ENCODE peak calls at places on chromosomes 11 and 22, in six cellular contexts. M is HepG2, F is Peyer's patch, S is upper lobe of left lung, Q is endothelial cell of umbilical vein, K is prostate gland. B is an unnamed sample. For H3K4me1, the result is how much of the 10 kb centered on the place peaks cover.

GRCh38 chr22:28989035-28989464 is 72.6 kb downstream of the C22orf31 start:
- DNase-seq in S (no peak), K (no peak), M (no peak), Q (no peak), F (no peak), B (no peak)

GRCh38 chr11:34358258-34358665 is 452 bp upstream of the ABTB2 start:
- DNase-seq in M (peak), K (peak), F (peak), S (peak), Q (peak), B (peak)

GRCh38 chr11:81331611-81332205 is 1402.0 kb downstream of the FAM181B start:
- DNase-seq in M (no peak), K (no peak), Q (no peak), S (no peak), F (no peak), B (no peak)

GRCh38 chr11:259374-259773 is 18.8 kb upstream of the NLRP6 start:
- DNase-seq in F (no peak), K (no peak), M (no peak), Q (no peak), S (no peak), B (no peak)

GRCh38 chr11:62459080-62459479 is 40.2 kb downstream of the SCGB1A1 start:
- DNase-seq in K (no peak), S (no peak), Q (no peak), F (no peak), M (no peak), B (no peak)

GRCh38 chr11:121842186-121842585 is 273.8 kb downstream of the BLID start:
- DNase-seq in S (no peak), F (no peak), K (no peak), M (no peak), Q (no peak), B (no peak)

GRCh38 chr11:72639475-72640375 is 34.5 kb downstream of the PDE2A start:
- DNase-seq in Q (no peak), F (no peak), M (no peak), S (no peak), K (no peak), B (peak)

GRCh38 chr11:36376315-36376887 is 80.3 kb downstream of the PRR5L start:
- DNase-seq in S (no peak), Q (peak), F (peak), K (no peak), M (no peak), B (peak)

GRCh38 chr11:12126352-12127019 is 16.1 kb downstream of the MICAL2 start:
- DNase-seq in S (peak), F (no peak), M (no peak), K (no peak), Q (no peak), B (no peak)

GRCh38 chr22:46357711-46358505 is 22.4 kb downstream of the TRMU start:
- DNase-seq in K (no peak), M (no peak), F (no peak), S (no peak), Q (no peak), B (no peak)

GRCh38 chr11:43823851-43824250 is 56.8 kb upstream of the ALKBH3 start:
- DNase-seq in S (no peak), F (no peak), M (no peak), Q (no peak), K (no peak), B (no peak)

GRCh38 chr11:78921517-78921916 is 346.9 kb upstream of the NARS2 start:
- DNase-seq in M (no peak), S (no peak), Q (no peak), K (no peak), F (no peak), B (no peak)

GRCh38 chr11:109788969-109789490 is 304.2 kb upstream of the ZC3H12C start:
- DNase-seq in M (no peak), F (no peak), S (no peak), Q (no peak), K (no peak), B (no peak)

GRCh38 chr11:103923473-103923931 is 112.9 kb upstream of the DDI1 start:
- DNase-seq in F (no peak), K (no peak), Q (no peak), M (peak), S (no peak), B (no peak)

GRCh38 chr11:63767415-63768231 is 952 bp downstream of the ZFTA start:
- DNase-seq in Q (peak), S (peak), K (no peak), F (peak), M (peak), B (peak)

GRCh38 chr22:42287174-42287890 is 16.9 kb upstream of the TCF20 start:
- DNase-seq in K (no peak), F (no peak), Q (no peak), M (no peak), S (no peak), B (no peak)

GRCh38 chr11:293852-294661 is 5.1 kb downstream of the PGGHG start:
- DNase-seq in K (no peak), S (no peak), Q (no peak), M (no peak), F (peak), B (peak)

GRCh38 chr11:13314676-13315394 is 37.2 kb downstream of the BMAL1 start:
- DNase-seq in M (no peak), K (no peak), F (peak), Q (no peak), S (no peak), B (no peak)
- H3K4me1 ChIP-seq in M (under half), K (under half), F (under half), Q (under half), S (half or more), B (under half)

DNA sequence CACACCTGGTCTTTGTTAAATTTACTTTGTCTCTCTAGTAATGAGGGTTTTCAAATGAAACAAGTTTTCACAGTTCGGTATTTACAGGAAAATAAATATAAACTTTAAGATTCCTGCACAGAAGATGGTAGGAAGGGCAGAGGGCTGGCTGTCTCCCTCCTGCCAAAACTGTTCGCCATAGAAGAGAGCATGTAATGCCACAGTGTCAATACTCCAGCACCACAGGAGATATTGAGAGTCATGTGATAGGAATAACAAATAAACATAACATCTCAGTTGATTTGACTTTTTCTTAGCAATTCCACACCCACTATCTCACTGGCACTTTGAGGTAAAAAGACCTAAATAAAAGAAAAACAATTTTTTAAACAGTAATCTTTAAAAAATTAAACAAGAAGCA is 100.9 kb downstream of the MRTFA start:
- DNase-seq in K (no peak), S (no peak), F (no peak), Q (no peak), M (no peak), B (no peak)
- TF ChIP-seq POLR2A in K (no peak), S (no peak), F (no peak), Q (no peak), M (no peak), B (no peak)

GRCh38 chr11:67286621-67287333 is 2.3 kb upstream of the ANKRD13D start:
- DNase-seq in Q (no peak), F (no peak), K (no peak), S (peak), M (no peak), B (peak)
- H3K4me1 ChIP-seq in Q (under half), F (under half), K (under half), S (under half), M (under half), B (under half)

GRCh38 chr22:38923463-38924196 is 33.8 kb upstream of the APOBEC3A start:
- DNase-seq in Q (peak), F (peak), M (peak), K (peak), S (peak), B (no peak)

GRCh38 chr22:38924197-38924952 is 33.0 kb upstream of the APOBEC3A start:
- DNase-seq in S (peak), F (peak), K (peak), M (peak), Q (peak), B (peak)

GRCh38 chr22:38930512-38930911 is 26.9 kb upstream of the APOBEC3A start:
- DNase-seq in K (no peak), F (no peak), M (peak), Q (no peak), S (no peak), B (no peak)

GRCh38 chr22:38925571-38926041 is 31.8 kb upstream of the APOBEC3A start:
- DNase-seq in Q (no peak), F (no peak), K (no peak), S (no peak), M (no peak), B (no peak)

DNA sequence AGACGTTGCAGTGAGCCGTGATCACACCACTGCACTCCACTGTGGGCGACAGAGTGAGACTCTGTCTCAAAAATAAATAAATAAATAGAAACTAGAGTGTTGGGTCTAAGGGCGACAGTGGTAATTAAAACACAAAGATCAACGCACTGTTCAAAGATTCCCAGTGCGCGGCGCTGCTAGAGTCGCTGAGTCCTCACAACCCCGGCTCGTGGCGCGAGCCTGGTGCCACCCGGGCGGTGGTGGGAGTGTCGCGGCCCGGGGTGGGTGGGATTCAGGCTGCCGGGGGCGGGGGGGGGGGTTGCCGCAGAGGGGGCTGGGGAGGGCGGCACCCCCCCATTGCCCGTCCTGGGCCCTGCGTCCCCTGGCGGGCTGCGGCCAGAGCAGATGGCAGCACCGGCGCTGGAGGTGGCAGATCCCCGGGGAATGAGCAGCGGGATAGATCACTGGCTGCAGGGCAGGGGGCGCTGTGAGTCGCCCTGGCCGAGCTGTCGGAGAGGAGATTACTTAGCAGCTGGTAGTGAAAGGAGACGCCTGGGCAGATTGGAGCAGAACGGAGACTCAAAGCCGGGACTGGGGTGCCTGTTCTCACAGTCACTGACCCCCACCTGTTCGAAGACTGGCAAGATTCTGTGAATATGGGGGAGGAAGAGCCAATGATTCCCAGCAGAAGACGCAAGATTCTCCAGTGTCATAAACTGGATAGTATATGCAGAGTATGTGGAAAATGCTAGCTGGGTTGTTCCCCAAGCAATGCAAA is 30.2 kb upstream of the APOBEC3A start:
- DNase-seq in K (peak), S (peak), Q (peak), M (no peak), F (peak), B (peak)
- TF ChIP-seq POLR2A in K (no peak), S (no peak), Q (no peak), M (no peak), F (no peak), B (no peak)

DNA sequence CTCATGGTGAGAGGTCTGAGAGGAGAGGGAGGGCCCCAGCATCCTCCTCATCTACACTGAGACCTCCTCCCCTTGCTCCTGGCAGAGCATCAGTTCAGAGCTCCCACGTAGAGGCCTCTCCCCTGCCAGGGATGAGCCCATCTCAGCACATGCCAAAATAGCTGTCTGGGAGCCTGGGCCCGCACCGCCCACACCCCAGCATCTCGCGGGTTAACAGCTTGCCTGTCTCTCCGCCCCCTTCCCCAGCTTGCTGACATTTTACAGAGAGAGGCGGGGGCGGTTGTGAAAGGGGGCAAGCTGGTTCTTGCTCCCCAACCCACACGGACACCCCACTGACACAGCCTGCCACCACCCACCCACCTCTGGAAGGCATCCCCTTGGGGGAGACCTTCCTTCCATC is 6.4 kb downstream of the DGKZ start:
- DNase-seq in K (no peak), M (no peak), Q (no peak), F (no peak), S (no peak), B (no peak)
- H3K4me1 ChIP-seq in K (under half), M (under half), Q (under half), F (under half), S (under half), B (under half)

DNA sequence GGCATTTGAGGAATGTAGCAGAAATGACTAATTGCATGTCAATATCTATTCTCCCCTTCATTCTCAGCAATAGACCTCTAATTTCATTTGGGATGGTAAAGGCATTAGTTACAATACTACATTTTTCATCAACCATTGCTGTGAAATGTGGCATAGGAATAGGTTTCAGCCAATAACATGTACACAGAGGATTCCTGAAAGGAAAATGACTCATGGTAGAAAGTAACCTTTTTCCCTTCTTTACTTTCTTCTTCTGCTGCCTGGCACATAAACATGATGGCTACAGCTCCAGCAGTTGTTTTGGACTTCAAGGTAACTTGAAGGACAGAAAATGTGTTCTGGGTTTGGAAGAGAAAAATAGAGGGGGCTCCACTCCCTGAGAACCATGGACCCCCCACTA is 231.8 kb upstream of the CTSC start:
- DNase-seq in F (no peak), M (no peak), S (no peak), K (no peak), Q (peak), B (no peak)
- TF ChIP-seq POLR2A in F (no peak), M (no peak), S (no peak), K (no peak), Q (no peak), B (no peak)

GRCh38 chr22:30193031-30193794 is 53.3 kb downstream of the LIF start:
- DNase-seq in F (no peak), M (no peak), S (no peak), Q (no peak), K (no peak), B (no peak)
- H3K4me1 ChIP-seq in F (under half), M (half or more), S (under half), Q (under half), K (under half), B (under half)

GRCh38 chr22:25110596-25110845 is 89.1 kb upstream of the CRYBB3 start:
- DNase-seq in K (no peak), F (no peak), M (no peak), S (no peak), Q (no peak), B (no peak)

GRCh38 chr22:25109878-25110595 is 89.6 kb upstream of the CRYBB3 start:
- DNase-seq in F (no peak), Q (no peak), M (peak), K (peak), S (no peak), B (peak)

GRCh38 chr22:25112538-25113253 is 87.0 kb upstream of the CRYBB3 start:
- DNase-seq in F (no peak), M (peak), K (no peak), Q (peak), S (no peak), B (peak)

GRCh38 chr22:25111579-25112517 is 87.8 kb upstream of the CRYBB3 start:
- DNase-seq in Q (peak), M (no peak), S (peak), F (peak), K (peak), B (peak)

GRCh38 chr22:25110846-25111578 is 88.6 kb upstream of the CRYBB3 start:
- DNase-seq in S (peak), Q (peak), K (peak), F (peak), M (peak), B (peak)
- TF ChIP-seq POLR2A in S (no peak), Q (no peak), K (no peak), F (peak), M (peak), B (peak)

GRCh38 chr11:114321621-114322257 is 25.5 kb downstream of the NNMT start:
- DNase-seq in M (no peak), Q (no peak), S (no peak), F (no peak), K (no peak), B (no peak)
- H3K4me1 ChIP-seq in M (under half), Q (under half), S (under half), F (under half), K (under half), B (under half)

GRCh38 chr11:93738647-93739081 is 2.6 kb downstream of the TAF1D start:
- DNase-seq in Q (peak), S (no peak), M (no peak), K (no peak), F (no peak), B (no peak)

GRCh38 chr11:93736129-93736528 is 5.2 kb downstream of the TAF1D start:
- DNase-seq in S (no peak), K (no peak), M (no peak), Q (no peak), F (no peak), B (no peak)

GRCh38 chr11:93740031-93740801 is 1.1 kb downstream of the TAF1D start:
- DNase-seq in S (peak), M (peak), Q (peak), F (peak), K (no peak), B (no peak)

GRCh38 chr11:93735627-93736026 is 5.7 kb downstream of the TAF1D start:
- DNase-seq in F (no peak), M (no peak), S (no peak), K (no peak), Q (no peak), B (no peak)

DNA sequence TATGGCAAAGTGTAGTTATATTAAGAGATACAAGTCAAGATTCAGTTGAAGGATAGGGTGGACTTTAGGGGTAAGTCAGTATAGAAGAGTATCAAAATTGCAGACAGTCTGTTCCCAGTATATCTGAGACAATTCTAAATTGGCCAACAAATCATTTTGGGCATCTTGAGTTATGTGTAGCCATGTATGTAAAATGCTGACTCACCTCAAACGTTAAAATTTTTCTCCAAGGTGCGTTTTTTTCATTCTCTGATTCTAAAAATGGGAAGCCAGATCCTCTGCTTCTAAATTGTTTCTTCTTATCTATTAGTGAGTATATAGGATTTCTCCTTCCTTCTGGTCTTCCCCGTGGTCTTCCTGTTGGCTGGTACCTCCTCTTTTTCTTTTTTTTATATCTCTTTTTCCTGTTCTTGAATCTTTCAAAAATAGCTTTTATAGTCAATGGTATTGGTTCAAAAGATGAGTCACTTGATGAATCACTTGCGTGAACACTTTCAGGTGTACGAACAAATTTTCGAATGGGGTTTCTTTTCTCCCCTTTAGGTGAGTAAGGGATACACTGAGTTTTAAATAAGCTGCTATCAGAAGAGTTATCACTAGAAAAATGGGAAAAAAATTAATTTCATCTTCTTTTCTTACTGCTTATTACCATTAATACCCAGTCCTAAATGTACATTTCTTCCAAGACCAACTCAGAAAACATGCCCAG is 3.2 kb downstream of the TAF1D start:
- DNase-seq in F (no peak), K (no peak), M (no peak), Q (peak), S (no peak), B (no peak)
- TF ChIP-seq POLR2A in F (no peak), K (no peak), M (peak), Q (peak), S (no peak), B (no peak)

B was measured in right lobe of liver.